ENCODE peak calls at places on chromosomes 11 and 22, in seven cellular contexts. One of them, this sample, is unnamed.

GRCh38 chr22:29205598-29206371 is at the start of gene EMID1:
- DNase-seq in testis: peak; percentile 49
- DNase-seq in stomach: peak; percentile 61
- DNase-seq in ovary: peak; percentile 54
- DNase-seq in esophagus muscularis mucosa: no peak
- DNase-seq in suprapubic skin: no peak
- DNase-seq in tibial nerve: no peak
- DNase-seq in this sample: peak; percentile 48

GRCh38 chr11:94149435-94149834 is 20.8 kb downstream of the PANX1 start:
- DNase-seq in esophagus muscularis mucosa: no peak
- DNase-seq in ovary: no peak
- DNase-seq in suprapubic skin: no peak
- DNase-seq in stomach: no peak
- DNase-seq in tibial nerve: no peak
- DNase-seq in testis: no peak
- DNase-seq in this sample: no peak

GRCh38 chr11:69879734-69880005 is 60.5 kb upstream of the FGF3 start:
- DNase-seq in ovary: no peak
- DNase-seq in stomach: no peak
- DNase-seq in tibial nerve: no peak
- DNase-seq in testis: no peak
- DNase-seq in suprapubic skin: peak; percentile 53
- DNase-seq in esophagus muscularis mucosa: no peak
- DNase-seq in this sample: no peak

GRCh38 chr22:31126869-31127175 is 4.1 kb downstream of the INPP5J start:
- DNase-seq in tibial nerve: no peak
- DNase-seq in esophagus muscularis mucosa: no peak
- DNase-seq in testis: no peak
- DNase-seq in ovary: no peak
- DNase-seq in stomach: no peak
- DNase-seq in suprapubic skin: no peak
- DNase-seq in this sample: no peak

GRCh38 chr11:87038235-87038960 is 664 bp downstream of the TMEM135 start:
- DNase-seq in testis: no peak
- DNase-seq in tibial nerve: no peak
- DNase-seq in stomach: no peak
- DNase-seq in suprapubic skin: no peak
- DNase-seq in ovary: no peak
- DNase-seq in esophagus muscularis mucosa: no peak
- DNase-seq in this sample: no peak

GRCh38 chr11:19407692-19408091 is 166.9 kb upstream of the E2F8 start:
- DNase-seq in tibial nerve: no peak
- DNase-seq in suprapubic skin: no peak
- DNase-seq in ovary: no peak
- DNase-seq in esophagus muscularis mucosa: no peak
- DNase-seq in stomach: no peak
- DNase-seq in testis: no peak
- DNase-seq in this sample: no peak

GRCh38 chr11:37474889-37475288 is 876.9 kb upstream of the RAG2 start:
- DNase-seq in stomach: no peak
- DNase-seq in esophagus muscularis mucosa: no peak
- DNase-seq in ovary: no peak
- DNase-seq in tibial nerve: no peak
- DNase-seq in suprapubic skin: no peak
- DNase-seq in testis: no peak
- DNase-seq in this sample: no peak

GRCh38 chr22:42427211-42427610 is 5.0 kb downstream of the NFAM1 start:
- DNase-seq in ovary: no peak
- DNase-seq in stomach: no peak
- DNase-seq in suprapubic skin: no peak
- DNase-seq in esophagus muscularis mucosa: no peak
- DNase-seq in tibial nerve: no peak
- DNase-seq in testis: no peak
- DNase-seq in this sample: no peak

GRCh38 chr11:126109941-126110731 is 47.5 kb upstream of the CDON start:
- DNase-seq in suprapubic skin: no peak
- DNase-seq in esophagus muscularis mucosa: no peak
- DNase-seq in ovary: no peak
- DNase-seq in testis: no peak
- DNase-seq in stomach: no peak
- DNase-seq in tibial nerve: no peak
- DNase-seq in this sample: no peak

GRCh38 chr11:69892986-69893555 is 73.9 kb upstream of the FGF3 start:
- DNase-seq in suprapubic skin: no peak
- DNase-seq in testis: no peak
- DNase-seq in tibial nerve: no peak
- DNase-seq in ovary: no peak
- DNase-seq in esophagus muscularis mucosa: no peak
- DNase-seq in stomach: peak; percentile 50
- DNase-seq in this sample: no peak

GRCh38 chr11:18633256-18634139 is 644 bp downstream of the SPTY2D1 start:
- DNase-seq in esophagus muscularis mucosa: no peak
- DNase-seq in tibial nerve: no peak
- DNase-seq in testis: peak; percentile 22
- DNase-seq in stomach: no peak
- DNase-seq in ovary: no peak
- DNase-seq in suprapubic skin: no peak
- DNase-seq in this sample: no peak

GRCh38 chr22:31929126-31929928 is 15.0 kb upstream of the YWHAH start:
- DNase-seq in stomach: no peak
- DNase-seq in esophagus muscularis mucosa: no peak
- DNase-seq in testis: no peak
- DNase-seq in ovary: no peak
- DNase-seq in suprapubic skin: no peak
- DNase-seq in tibial nerve: no peak
- DNase-seq in this sample: no peak

GRCh38 chr22:30429887-30430286 is 4.3 kb downstream of the MTFP1 start:
- DNase-seq in esophagus muscularis mucosa: no peak
- DNase-seq in ovary: no peak
- DNase-seq in suprapubic skin: no peak
- DNase-seq in stomach: no peak
- DNase-seq in tibial nerve: no peak
- DNase-seq in testis: no peak
- DNase-seq in this sample: no peak

GRCh38 chr22:24485608-24486007 is 9.5 kb upstream of the UPB1 start:
- DNase-seq in tibial nerve: no peak
- DNase-seq in suprapubic skin: no peak
- DNase-seq in stomach: no peak
- DNase-seq in testis: no peak
- DNase-seq in esophagus muscularis mucosa: no peak
- DNase-seq in ovary: no peak
- DNase-seq in this sample: no peak

GRCh38 chr11:34317038-34317360 is 40.8 kb downstream of the ABTB2 start:
- DNase-seq in esophagus muscularis mucosa: no peak
- DNase-seq in ovary: no peak
- DNase-seq in suprapubic skin: no peak
- DNase-seq in tibial nerve: no peak
- DNase-seq in testis: no peak
- DNase-seq in stomach: no peak
- DNase-seq in this sample: no peak

GRCh38 chr11:94732617-94733292 is 35.4 kb upstream of the AMOTL1 start:
- DNase-seq in tibial nerve: no peak
- DNase-seq in testis: no peak
- DNase-seq in ovary: no peak
- DNase-seq in suprapubic skin: no peak
- DNase-seq in stomach: no peak
- DNase-seq in esophagus muscularis mucosa: peak; percentile 90
- DNase-seq in this sample: peak; percentile 64

GRCh38 chr11:82992219-82992618 is 79.5 kb downstream of the RAB30 start:
- DNase-seq in esophagus muscularis mucosa: no peak
- DNase-seq in stomach: no peak
- DNase-seq in ovary: peak; percentile 38
- DNase-seq in testis: peak; percentile 59
- DNase-seq in suprapubic skin: no peak
- DNase-seq in tibial nerve: no peak
- DNase-seq in this sample: peak; percentile 33

GRCh38 chr11:14894657-14895598 is 2.9 kb upstream of the CYP2R1 start:
- DNase-seq in tibial nerve: no peak
- DNase-seq in ovary: no peak
- DNase-seq in esophagus muscularis mucosa: no peak
- DNase-seq in stomach: no peak
- DNase-seq in testis: peak; percentile 35
- DNase-seq in suprapubic skin: no peak
- DNase-seq in this sample: no peak

GRCh38 chr11:69978841-69979614 is 99.1 kb upstream of the ANO1 start:
- DNase-seq in suprapubic skin: no peak
- DNase-seq in ovary: no peak
- DNase-seq in stomach: no peak
- DNase-seq in testis: no peak
- DNase-seq in esophagus muscularis mucosa: no peak
- DNase-seq in tibial nerve: no peak
- DNase-seq in this sample: no peak

GRCh38 chr11:76307416-76307815 is 73.5 kb downstream of the THAP12 start:
- DNase-seq in testis: peak; percentile 29
- DNase-seq in ovary: no peak
- DNase-seq in esophagus muscularis mucosa: no peak
- DNase-seq in stomach: no peak
- DNase-seq in suprapubic skin: no peak
- DNase-seq in tibial nerve: no peak
- DNase-seq in this sample: no peak

GRCh38 chr11:130801287-130802146 is 114.8 kb downstream of the SNX19 start:
- DNase-seq in esophagus muscularis mucosa: peak; percentile 55
- DNase-seq in ovary: no peak
- DNase-seq in testis: no peak
- DNase-seq in suprapubic skin: no peak
- DNase-seq in tibial nerve: no peak
- DNase-seq in stomach: no peak
- DNase-seq in this sample: no peak

GRCh38 chr11:117316197-117316961 is at the start of gene BACE1:
- DNase-seq in tibial nerve: peak; percentile 43
- DNase-seq in ovary: peak; percentile 86
- DNase-seq in testis: peak; percentile 89
- DNase-seq in stomach: peak; percentile 77
- DNase-seq in suprapubic skin: peak; percentile 87
- DNase-seq in esophagus muscularis mucosa: peak; percentile 94
- DNase-seq in this sample: peak; percentile 85

GRCh38 chr22:37207981-37208380 is 4.3 kb downstream of the SSTR3 start:
- DNase-seq in tibial nerve: no peak
- DNase-seq in stomach: no peak
- DNase-seq in testis: no peak
- DNase-seq in esophagus muscularis mucosa: no peak
- DNase-seq in suprapubic skin: peak; percentile 52
- DNase-seq in ovary: no peak
- DNase-seq in this sample: no peak
- H3K27ac ChIP-seq in tibial nerve: no peak overlapping the region
- H3K27ac ChIP-seq in stomach: no peak overlapping the region
- H3K27ac ChIP-seq in testis: no peak overlapping the region
- H3K27ac ChIP-seq in esophagus muscularis mucosa: no peak overlapping the region
- H3K27ac ChIP-seq in suprapubic skin: no peak overlapping the region
- H3K27ac ChIP-seq in ovary: no peak overlapping the region
- H3K27ac ChIP-seq in this sample: no peak overlapping the region

DNA sequence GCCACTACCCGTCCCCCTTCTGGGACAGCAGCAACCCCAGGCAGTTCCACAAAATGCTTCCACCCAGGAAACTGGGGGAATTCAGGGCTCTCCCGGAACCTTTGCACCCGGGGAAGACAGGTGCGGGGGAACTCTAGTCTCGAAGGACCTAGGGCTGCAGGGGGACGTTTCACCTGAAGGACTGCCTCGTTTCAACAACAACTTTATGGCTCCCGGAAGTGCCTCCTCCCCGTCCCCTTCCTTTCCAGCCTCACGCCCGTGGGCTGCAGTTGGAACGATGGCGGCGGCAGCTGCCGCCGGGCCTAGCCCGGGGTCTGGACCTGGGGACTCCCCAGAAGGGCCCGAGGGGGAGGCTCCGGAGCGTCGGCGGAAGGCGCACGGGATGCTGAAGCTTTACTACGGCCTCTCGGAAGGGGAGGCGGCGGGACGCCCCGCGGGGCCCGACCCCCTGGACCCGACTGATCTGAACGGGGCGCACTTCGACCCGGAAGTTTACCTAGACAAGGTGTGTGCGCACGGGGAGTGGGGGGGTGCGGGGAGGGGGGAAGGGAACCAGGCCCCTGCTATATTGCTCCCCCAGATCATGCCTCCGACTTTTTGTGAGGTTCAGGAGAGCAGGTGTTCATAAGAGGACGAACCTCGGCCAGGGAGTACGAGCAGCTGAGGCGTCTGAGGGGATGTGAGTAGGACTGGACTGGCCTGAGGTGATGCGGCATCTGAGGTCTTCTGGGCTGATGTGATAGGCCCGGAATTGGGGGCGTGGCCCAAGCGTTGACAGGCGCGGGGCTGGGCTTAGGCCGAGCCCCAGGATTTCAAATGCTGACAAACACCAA is at the start of gene VPS51:
- DNase-seq in testis: peak; percentile 94
- DNase-seq in stomach: peak; percentile 92
- DNase-seq in tibial nerve: peak; percentile 76
- DNase-seq in ovary: peak; percentile 85
- DNase-seq in suprapubic skin: peak; percentile 92
- DNase-seq in esophagus muscularis mucosa: peak; percentile 97
- DNase-seq in this sample: peak; percentile 88
- TF ChIP-seq POLR2A in testis: no peak
- TF ChIP-seq POLR2A in stomach: no peak
- TF ChIP-seq POLR2A in tibial nerve: peak; percentile 45
- TF ChIP-seq POLR2A in ovary: peak; percentile 78
- TF ChIP-seq POLR2A in suprapubic skin: peak; percentile 45
- TF ChIP-seq POLR2A in esophagus muscularis mucosa: peak; percentile 52
- TF ChIP-seq POLR2A in this sample: peak; percentile 20

GRCh38 chr11:12924650-12925049 is 84.5 kb upstream of the RASSF10 start:
- DNase-seq in ovary: no peak
- DNase-seq in testis: no peak
- DNase-seq in esophagus muscularis mucosa: no peak
- DNase-seq in tibial nerve: no peak
- DNase-seq in suprapubic skin: no peak
- DNase-seq in stomach: no peak
- DNase-seq in this sample: no peak

GRCh38 chr11:12925520-12925919 is 83.6 kb upstream of the RASSF10 start:
- DNase-seq in testis: no peak
- DNase-seq in esophagus muscularis mucosa: no peak
- DNase-seq in stomach: no peak
- DNase-seq in suprapubic skin: no peak
- DNase-seq in tibial nerve: no peak
- DNase-seq in ovary: no peak
- DNase-seq in this sample: no peak

GRCh38 chr11:12921580-12922157 is 87.4 kb upstream of the RASSF10 start:
- DNase-seq in suprapubic skin: no peak
- DNase-seq in ovary: no peak
- DNase-seq in testis: no peak
- DNase-seq in tibial nerve: no peak
- DNase-seq in stomach: no peak
- DNase-seq in esophagus muscularis mucosa: no peak
- DNase-seq in this sample: no peak

GRCh38 chr11:12922980-12923507 is 86.1 kb upstream of the RASSF10 start:
- DNase-seq in tibial nerve: no peak
- DNase-seq in ovary: no peak
- DNase-seq in esophagus muscularis mucosa: no peak
- DNase-seq in suprapubic skin: no peak
- DNase-seq in testis: no peak
- DNase-seq in stomach: no peak
- DNase-seq in this sample: no peak

GRCh38 chr11:12922418-12922817 is 86.7 kb upstream of the RASSF10 start:
- DNase-seq in esophagus muscularis mucosa: no peak
- DNase-seq in tibial nerve: no peak
- DNase-seq in stomach: no peak
- DNase-seq in ovary: no peak
- DNase-seq in suprapubic skin: no peak
- DNase-seq in testis: no peak
- DNase-seq in this sample: no peak
- H3K4me1 ChIP-seq in esophagus muscularis mucosa: no peaks in the 10 kb centered on the region
- H3K4me1 ChIP-seq in tibial nerve: no peaks in the 10 kb centered on the region
- H3K4me1 ChIP-seq in stomach: no peaks in the 10 kb centered on the region
- H3K4me1 ChIP-seq in ovary: no peaks in the 10 kb centered on the region
- H3K4me1 ChIP-seq in suprapubic skin: no peaks in the 10 kb centered on the region
- H3K4me1 ChIP-seq in testis: no peaks in the 10 kb centered on the region
- H3K4me1 ChIP-seq in this sample: no peaks in the 10 kb centered on the region

GRCh38 chr11:67375320-67376021 is 2.1 kb upstream of the CLCF1 start:
- DNase-seq in esophagus muscularis mucosa: no peak
- DNase-seq in ovary: peak; percentile 26
- DNase-seq in testis: no peak
- DNase-seq in suprapubic skin: no peak
- DNase-seq in stomach: no peak
- DNase-seq in tibial nerve: no peak
- DNase-seq in this sample: no peak
- H3K27ac ChIP-seq in esophagus muscularis mucosa: peak overlapping the region; percentile 98
- H3K27ac ChIP-seq in ovary: no peak overlapping the region
- H3K27ac ChIP-seq in testis: no peak overlapping the region
- H3K27ac ChIP-seq in suprapubic skin: no peak overlapping the region
- H3K27ac ChIP-seq in stomach: peak overlapping the region; percentile 98
- H3K27ac ChIP-seq in tibial nerve: peak overlapping the region; percentile 96
- H3K27ac ChIP-seq in this sample: peak overlapping the region; percentile 92